ENCODE peak calls at places on chromosomes 16 and 17, in eight cellular contexts. H is neuronal stem cell, Q is heart right ventricle, U is uterus, I is esophagus muscularis mucosa, Z is mesenchymal stem cell, M is stomach, D is A673. N is an unnamed sample.

GRCh38 chr17:5516060-5516792 is 29.9 kb downstream of the MIS12 start:
- DNase-seq in Z (peak; percentile 98), Q (no peak), H (no peak), D (no peak), M (no peak), U (peak; percentile 49), I (no peak), N (peak; percentile 81)

GRCh38 chr17:45812102-45812501 is 28.0 kb downstream of the CRHR1 start:
- DNase-seq in U (no peak), Z (peak; percentile 3), H (peak; percentile 15), Q (no peak), I (no peak), M (no peak), D (peak; percentile 25), N (no peak)

GRCh38 chr16:58843675-58844074 is 109.6 kb upstream of the GOT2 start:
- DNase-seq in I (no peak), U (no peak), Q (no peak), Z (peak; percentile 21), M (no peak), H (no peak), D (peak; percentile 37), N (no peak)

GRCh38 chr16:1101573-1102332 is 5.7 kb upstream of the C1QTNF8 start:
- DNase-seq in I (no peak), Q (no peak), M (no peak), Z (no peak), U (no peak), H (no peak), D (no peak), N (no peak)

GRCh38 chr17:39705786-39706348 is 6.0 kb downstream of the ERBB2 start:
- DNase-seq in I (no peak), D (no peak), H (no peak), Q (peak; percentile 37), M (peak; percentile 87), U (no peak), Z (no peak), N (no peak)

GRCh38 chr16:9787717-9788116 is 394.5 kb downstream of the GRIN2A start:
- DNase-seq in M (no peak), U (no peak), D (peak; percentile 26), H (no peak), Q (peak; percentile 9), Z (no peak), I (no peak), N (no peak)

GRCh38 chr17:37562016-37562745 is 47.0 kb downstream of the SYNRG start:
- DNase-seq in D (no peak), U (no peak), H (no peak), M (no peak), Q (no peak), I (no peak), Z (no peak), N (peak; percentile 21)

GRCh38 chr17:58156839-58157803 is 8.9 kb downstream of the OR4D1 start:
- DNase-seq in Z (peak; percentile 3), H (peak; percentile 48), Q (no peak), M (no peak), U (no peak), D (no peak), I (no peak), N (no peak)

GRCh38 chr17:82283208-82283749 is 9.8 kb upstream of the CSNK1D start:
- DNase-seq in Z (peak; percentile 90), U (peak; percentile 50), M (no peak), H (no peak), Q (no peak), I (no peak), D (peak; percentile 45), N (no peak)

GRCh38 chr16:68389006-68389405 is 59.3 kb downstream of the SMPD3 start:
- DNase-seq in Q (no peak), H (no peak), I (no peak), U (no peak), D (no peak), M (no peak), Z (no peak), N (no peak)

GRCh38 chr17:19464033-19465026 is 53.3 kb downstream of the RNF112 start:
- DNase-seq in Q (no peak), H (no peak), Z (no peak), M (peak; percentile 35), D (no peak), I (no peak), U (peak; percentile 8), N (no peak)
- H3K4me1 ChIP-seq in Q (peaks cover 6% of the 10 kb centered on the region), H (peaks cover 14% of the 10 kb centered on the region), Z (no peaks in the 10 kb centered on the region), M (peaks cover 32% of the 10 kb centered on the region), D (peaks cover 11% of the 10 kb centered on the region), I (no peaks in the 10 kb centered on the region), U (peaks cover 9% of the 10 kb centered on the region), N (no peaks in the 10 kb centered on the region)

DNA sequence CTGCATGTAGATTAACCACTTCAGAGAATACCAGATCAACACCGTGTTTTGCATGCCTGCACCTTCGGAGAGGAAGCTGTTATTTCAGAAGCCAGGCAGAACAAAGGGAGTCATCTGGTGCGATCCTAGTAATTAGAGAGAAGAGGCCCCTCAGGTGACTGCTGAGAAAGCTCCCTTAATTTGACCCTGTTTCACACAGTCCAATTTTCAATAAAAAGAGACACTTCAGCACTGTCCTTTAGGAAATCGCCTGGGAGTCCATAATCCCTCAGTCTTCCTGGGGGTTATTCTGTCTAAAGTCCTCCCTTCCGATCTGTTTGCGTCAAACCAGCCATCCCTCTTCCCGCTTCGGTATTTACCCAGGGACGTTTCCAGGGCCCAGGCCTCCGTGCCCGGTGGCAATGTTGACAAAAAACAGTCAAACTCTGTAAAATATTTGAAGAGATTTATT is 23.4 kb upstream of the TNRC6C start:
- DNase-seq in Q (no peak), Z (no peak), H (no peak), I (no peak), U (no peak), D (no peak), M (no peak), N (no peak)
- H3K4me1 ChIP-seq in Q (no peaks in the 10 kb centered on the region), Z (no peaks in the 10 kb centered on the region), H (peaks cover 14% of the 10 kb centered on the region), I (no peaks in the 10 kb centered on the region), U (no peaks in the 10 kb centered on the region), D (no peaks in the 10 kb centered on the region), M (no peaks in the 10 kb centered on the region), N (peaks cover 13% of the 10 kb centered on the region)

GRCh38 chr17:59620518-59621259 is 994 bp downstream of the CLTC start:
- DNase-seq in D (peak; percentile 45), Z (peak; percentile 54), M (peak; percentile 49), I (no peak), H (no peak), Q (peak; percentile 41), U (peak; percentile 18), N (peak; percentile 66)

GRCh38 chr17:59619313-59620063 is at the start of gene CLTC:
- DNase-seq in M (peak; percentile 92), U (peak; percentile 93), Z (peak; percentile 99), I (peak; percentile 98), H (peak; percentile 96), Q (peak; percentile 93), D (peak; percentile 99), N (peak; percentile 95)

GRCh38 chr17:59618894-59619312 is 792 bp upstream of the CLTC start:
- DNase-seq in M (no peak), I (no peak), U (no peak), Z (no peak), H (no peak), D (peak; percentile 96), Q (peak; percentile 93), N (no peak)

GRCh38 chr17:59621771-59622170 is 2.1 kb downstream of the CLTC start:
- DNase-seq in D (no peak), H (no peak), M (no peak), Z (no peak), Q (no peak), I (no peak), U (no peak), N (no peak)

DNA sequence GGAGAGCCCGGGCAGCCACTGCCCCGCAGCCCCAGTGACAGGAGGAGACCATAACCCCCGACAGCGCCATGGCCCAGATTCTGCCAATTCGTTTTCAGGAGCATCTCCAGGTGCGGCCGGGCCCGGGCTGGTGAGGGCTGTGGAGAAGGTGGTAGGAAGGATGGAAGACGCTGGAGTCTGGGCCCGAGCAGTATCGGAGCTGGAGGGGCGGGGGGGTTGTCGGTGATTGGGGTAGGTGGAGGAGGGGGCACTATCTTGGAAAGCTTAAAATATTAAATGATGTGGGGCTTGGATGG is 317 bp downstream of the CLTC start:
- DNase-seq in Z (no peak), H (no peak), Q (no peak), I (no peak), D (no peak), M (no peak), U (no peak), N (no peak)
- H3K4me1 ChIP-seq in Z (peaks cover 5% of the 10 kb centered on the region), H (peaks cover 2% of the 10 kb centered on the region), Q (peaks cover 54% of the 10 kb centered on the region), I (peaks cover 42% of the 10 kb centered on the region), D (peaks cover 43% of the 10 kb centered on the region), M (peaks cover 68% of the 10 kb centered on the region), U (peaks cover 8% of the 10 kb centered on the region), N (peaks cover 51% of the 10 kb centered on the region)

DNA sequence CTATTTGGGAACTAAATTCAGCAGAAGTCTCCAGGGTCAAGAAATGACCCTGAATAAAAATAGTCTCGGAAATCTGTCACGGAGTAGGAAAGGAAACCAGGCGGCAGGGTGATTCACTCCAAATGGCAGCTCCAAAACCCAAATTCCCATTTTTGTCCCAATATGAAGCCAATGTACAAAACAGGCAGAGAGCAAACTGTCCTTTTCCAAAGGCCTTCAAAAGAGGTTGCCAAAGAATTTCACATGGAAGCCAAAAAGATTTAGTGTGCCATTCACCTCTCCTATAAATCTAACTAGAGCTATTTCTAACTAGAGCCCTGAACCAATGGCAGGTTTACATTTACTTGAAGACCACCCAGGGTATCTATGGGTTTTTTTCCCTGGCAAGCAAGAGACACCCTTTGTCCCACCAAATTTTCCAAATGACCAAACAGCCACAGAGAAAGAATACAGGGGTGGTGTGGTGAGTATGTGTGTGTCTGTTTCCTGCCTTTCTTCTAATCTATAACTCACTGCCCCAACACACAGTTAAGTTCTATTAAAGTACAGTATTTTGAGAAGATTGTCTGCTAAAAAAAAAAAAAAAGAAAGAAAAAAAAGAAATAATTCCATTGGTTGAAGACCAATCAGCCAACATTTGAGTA is 6.8 kb downstream of the MYO1D start:
- DNase-seq in M (no peak), I (no peak), U (peak; percentile 37), Q (peak; percentile 27), D (no peak), H (no peak), Z (peak; percentile 36), N (no peak)
- H3K4me1 ChIP-seq in M (peaks cover 56% of the 10 kb centered on the region), I (peaks cover 12% of the 10 kb centered on the region), U (no peaks in the 10 kb centered on the region), Q (peaks cover 27% of the 10 kb centered on the region), D (no peaks in the 10 kb centered on the region), H (no peaks in the 10 kb centered on the region), Z (no peaks in the 10 kb centered on the region), N (peaks cover 30% of the 10 kb centered on the region)

GRCh38 chr16:7791191-7791590 is 458.5 kb downstream of the RBFOX1 start:
- DNase-seq in Q (no peak), U (no peak), H (no peak), Z (no peak), D (no peak), I (peak; percentile 91), M (no peak), N (no peak)
- H3K4me1 ChIP-seq in Q (no peaks in the 10 kb centered on the region), U (no peaks in the 10 kb centered on the region), H (no peaks in the 10 kb centered on the region), Z (no peaks in the 10 kb centered on the region), D (no peaks in the 10 kb centered on the region), I (no peaks in the 10 kb centered on the region), M (no peaks in the 10 kb centered on the region), N (no peaks in the 10 kb centered on the region)

GRCh38 chr17:48441862-48442261 is 11.8 kb upstream of the SKAP1 start:
- DNase-seq in U (no peak), D (peak; percentile 36), I (no peak), M (no peak), Q (no peak), H (no peak), Z (no peak), N (no peak)
- H3K4me1 ChIP-seq in U (no peaks in the 10 kb centered on the region), D (peaks cover 55% of the 10 kb centered on the region), I (no peaks in the 10 kb centered on the region), M (peaks cover 13% of the 10 kb centered on the region), Q (no peaks in the 10 kb centered on the region), H (no peaks in the 10 kb centered on the region), Z (peaks cover 2% of the 10 kb centered on the region), N (no peaks in the 10 kb centered on the region)

GRCh38 chr17:7885357-7886226 is 3.0 kb upstream of the CHD3 start:
- DNase-seq in I (no peak), H (peak; percentile 70), M (peak; percentile 39), Z (peak; percentile 64), D (peak; percentile 51), U (peak; percentile 61), Q (peak; percentile 25), N (peak; percentile 37)
- H3K4me1 ChIP-seq in I (peaks cover 47% of the 10 kb centered on the region), H (peaks cover 31% of the 10 kb centered on the region), M (peaks cover 83% of the 10 kb centered on the region), Z (peaks cover 22% of the 10 kb centered on the region), D (peaks cover 47% of the 10 kb centered on the region), U (peaks cover 23% of the 10 kb centered on the region), Q (peaks cover 65% of the 10 kb centered on the region), N (no peaks in the 10 kb centered on the region)